ENCODE peak calls at places on chromosomes 3 and 15, in six cellular contexts. N is hepatocyte, T is aorta, V is thoracic aorta, S is IMR-90, Y is A549. H is an unnamed sample.

GRCh38 chr3:65597225-65597951 is 441.3 kb downstream of the MAGI1 start:
- DNase-seq in N (peak; percentile 42), T (peak; percentile 75), V (no peak), S (peak; percentile 54), Y (no peak), H (peak; percentile 71)

GRCh38 chr3:126758019-126758418 is 54.0 kb downstream of the CHCHD6 start:
- DNase-seq in N (no peak), T (no peak), V (no peak), S (no peak), Y (no peak), H (no peak)

GRCh38 chr3:189144645-189145044 is 27.1 kb upstream of the TPRG1 start:
- DNase-seq in N (peak; percentile 31), T (no peak), V (no peak), S (peak; percentile 23), Y (no peak), H (no peak)

GRCh38 chr3:49636883-49637609 is 37.1 kb upstream of the APEH start:
- DNase-seq in N (no peak), T (no peak), V (no peak), S (no peak), Y (no peak), H (no peak)

GRCh38 chr15:65375871-65376552 is 1.8 kb downstream of the IGDCC3 start:
- DNase-seq in N (no peak), T (peak; percentile 32), V (no peak), S (no peak), Y (no peak), H (no peak)

GRCh38 chr15:100596792-100597191 is 5.2 kb downstream of the LINS1 start:
- DNase-seq in N (no peak), T (peak; percentile 63), V (peak; percentile 2), S (no peak), Y (no peak), H (no peak)

GRCh38 chr3:123448503-123449091 is at the start of gene ADCY5:
- DNase-seq in N (peak; percentile 44), T (peak; percentile 79), V (no peak), S (no peak), Y (no peak), H (no peak)

GRCh38 chr3:158532099-158532734 is 38.8 kb upstream of the MLF1 start:
- DNase-seq in N (peak; percentile 33), T (no peak), V (no peak), S (peak; percentile 70), Y (peak; percentile 23), H (no peak)

GRCh38 chr15:59701880-59702279 is 12.8 kb upstream of the BNIP2 start:
- DNase-seq in N (no peak), T (no peak), V (no peak), S (no peak), Y (no peak), H (no peak)

GRCh38 chr3:167148121-167148520 is 232.0 kb downstream of the ZBBX start:
- DNase-seq in N (no peak), T (no peak), V (no peak), S (no peak), Y (no peak), H (no peak)

GRCh38 chr15:86743283-86743903 is 663.7 kb downstream of the AGBL1 start:
- DNase-seq in N (peak; percentile 73), T (no peak), V (no peak), S (no peak), Y (peak; percentile 10), H (peak; percentile 66)

GRCh38 chr15:101244039-101244781 is 7.6 kb downstream of the CHSY1 start:
- DNase-seq in N (no peak), T (no peak), V (no peak), S (peak; percentile 60), Y (no peak), H (no peak)

GRCh38 chr3:50172615-50173220 is 17.6 kb downstream of the SEMA3F start:
- DNase-seq in N (no peak), T (no peak), V (no peak), S (no peak), Y (no peak), H (no peak)

GRCh38 chr15:64791401-64791800 is 16.0 kb upstream of the RBPMS2 start:
- DNase-seq in N (no peak), T (no peak), V (no peak), S (no peak), Y (no peak), H (no peak)

GRCh38 chr3:153595186-153595815 is 433.3 kb downstream of the RAP2B start:
- DNase-seq in N (peak; percentile 43), T (no peak), V (no peak), S (peak; percentile 50), Y (peak; percentile 6), H (peak; percentile 25)

GRCh38 chr15:66965201-66965900 is 100.1 kb upstream of the SMAD3 start:
- DNase-seq in N (no peak), T (no peak), V (no peak), S (no peak), Y (no peak), H (no peak)

GRCh38 chr3:126353694-126354321 is 3.4 kb downstream of the KLF15 start:
- DNase-seq in N (no peak), T (peak; percentile 62), V (no peak), S (no peak), Y (no peak), H (no peak)

GRCh38 chr3:158731525-158731924 is 732 bp downstream of the RARRES1 start:
- DNase-seq in N (no peak), T (no peak), V (no peak), S (no peak), Y (no peak), H (no peak)

GRCh38 chr3:51681453-51681852 is 10.4 kb downstream of the TEX264 start:
- DNase-seq in N (no peak), T (no peak), V (no peak), S (peak; percentile 8), Y (no peak), H (no peak)

DNA sequence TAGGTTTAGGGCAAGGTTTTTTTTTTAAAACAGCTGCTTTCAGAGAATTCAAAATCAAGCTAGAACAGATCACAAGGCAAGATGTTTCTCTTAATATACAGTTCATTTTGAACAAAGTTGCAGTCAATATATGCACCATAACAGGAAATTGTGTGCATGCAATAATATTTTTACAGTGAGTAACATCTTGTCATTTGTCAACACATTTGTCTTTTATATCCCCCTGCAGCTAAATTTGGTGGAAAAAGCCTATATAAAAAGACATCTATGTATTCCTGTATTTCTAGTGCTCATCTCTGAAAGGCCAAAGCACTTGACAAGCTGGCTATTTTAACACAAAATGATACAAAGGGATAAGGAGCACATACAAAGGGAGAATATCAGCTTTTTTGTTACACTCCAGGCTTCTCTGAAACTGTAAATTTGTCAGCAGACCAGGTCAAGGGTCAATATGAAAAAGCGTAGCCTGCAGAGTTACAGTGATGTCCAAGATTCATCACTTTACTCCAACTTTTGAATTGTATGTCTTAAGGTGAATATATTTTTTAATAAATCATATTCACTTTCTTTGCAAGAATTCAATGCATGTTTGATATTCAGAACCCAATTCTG is 146.4 kb upstream of the DPH6 start:
- DNase-seq in N (no peak), T (no peak), V (no peak), S (no peak), Y (no peak), H (no peak)
- H3K4me1 ChIP-seq in N (peaks cover 27% of the 10 kb centered on the region), T (no peaks in the 10 kb centered on the region), V (peaks cover 37% of the 10 kb centered on the region), S (peaks cover 11% of the 10 kb centered on the region), Y (peaks cover 13% of the 10 kb centered on the region), H (no peaks in the 10 kb centered on the region)

DNA sequence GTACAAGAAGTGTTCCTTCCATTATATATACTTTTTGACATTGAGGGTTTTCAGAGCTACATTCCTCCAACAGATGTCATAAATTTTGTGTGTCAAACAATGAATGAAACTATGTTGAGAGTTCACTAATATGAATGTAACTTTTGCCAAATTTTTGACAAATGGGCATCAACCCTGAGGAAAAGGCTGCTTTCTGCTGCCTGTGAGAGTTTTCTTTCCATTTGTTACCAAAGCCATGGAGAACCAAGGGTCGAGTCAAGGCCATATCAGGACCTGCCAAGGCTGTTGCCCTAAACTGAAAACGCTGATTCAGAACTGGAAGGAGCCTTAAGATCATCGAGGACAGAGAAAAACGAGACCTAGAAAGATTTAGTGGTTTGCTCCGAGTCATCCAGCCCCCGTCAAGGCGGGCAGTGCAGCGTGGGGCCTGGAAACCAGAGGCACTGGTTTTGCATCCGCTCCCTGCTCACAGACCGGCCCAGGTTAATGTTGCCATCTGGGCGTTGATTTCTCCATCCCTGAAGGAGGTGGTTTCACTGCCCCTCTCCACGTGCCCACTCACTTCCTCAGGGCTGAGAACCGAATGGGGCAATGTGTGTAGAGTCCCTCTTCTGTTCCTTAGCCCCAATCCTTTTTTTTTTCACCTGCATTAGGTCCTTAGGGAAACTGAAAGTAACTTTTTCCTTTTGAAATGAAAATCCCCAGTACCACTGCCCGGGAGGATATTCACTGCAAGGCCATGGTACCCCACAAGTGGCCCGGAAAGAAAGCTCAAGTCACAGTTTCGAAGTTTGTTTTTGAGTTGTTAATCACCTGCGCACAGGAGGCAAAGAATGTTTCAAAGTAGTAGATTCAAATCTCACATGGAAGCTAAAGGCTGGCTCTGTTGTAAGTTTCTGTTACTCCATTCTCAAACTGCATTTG is 32.8 kb downstream of the TPM1 start:
- DNase-seq in N (no peak), T (no peak), V (no peak), S (peak; percentile 46), Y (no peak), H (no peak)
- H3K4me3 ChIP-seq in N (no peak overlapping the region), T (no peak overlapping the region), V (peak overlapping the region; percentile 52), S (no peak overlapping the region), Y (no peak overlapping the region), H (no peak overlapping the region)

DNA sequence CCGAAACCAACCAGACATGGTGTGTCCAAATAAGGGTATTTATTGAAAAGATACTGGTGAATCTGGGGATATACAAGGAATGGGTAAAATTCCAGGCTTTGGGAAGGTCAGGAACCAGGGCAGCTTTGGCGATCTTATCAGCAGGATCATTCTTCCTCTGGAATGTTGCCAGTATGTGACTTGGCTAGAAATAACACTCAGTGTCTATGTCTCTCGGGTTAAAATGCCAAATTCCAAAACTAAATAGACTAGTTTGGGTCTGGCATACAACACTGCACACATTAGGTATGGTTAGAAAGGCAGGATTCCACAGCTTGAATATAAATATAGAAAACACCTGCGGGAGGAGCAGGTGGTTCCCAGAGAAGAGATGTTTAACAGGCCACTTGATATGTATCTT is 220.2 kb upstream of the CD96 start:
- DNase-seq in N (no peak), T (no peak), V (no peak), S (no peak), Y (no peak), H (no peak)
- H3K27ac ChIP-seq in N (no peak overlapping the region), T (no peak overlapping the region), V (no peak overlapping the region), S (no peak overlapping the region), Y (no peak overlapping the region), H (no peak overlapping the region)

GRCh38 chr3:60555704-60556340 is 695.4 kb downstream of the FHIT start:
- DNase-seq in N (no peak), T (no peak), V (no peak), S (peak; percentile 74), Y (no peak), H (peak; percentile 52)

GRCh38 chr3:60551455-60552209 is 699.6 kb downstream of the FHIT start:
- DNase-seq in N (no peak), T (no peak), V (no peak), S (no peak), Y (no peak), H (no peak)

GRCh38 chr3:60557122-60557521 is 694.1 kb downstream of the FHIT start:
- DNase-seq in N (no peak), T (no peak), V (no peak), S (no peak), Y (no peak), H (no peak)

GRCh38 chr3:60553144-60553543 is 698.1 kb downstream of the FHIT start:
- DNase-seq in N (no peak), T (no peak), V (no peak), S (no peak), Y (no peak), H (no peak)

DNA sequence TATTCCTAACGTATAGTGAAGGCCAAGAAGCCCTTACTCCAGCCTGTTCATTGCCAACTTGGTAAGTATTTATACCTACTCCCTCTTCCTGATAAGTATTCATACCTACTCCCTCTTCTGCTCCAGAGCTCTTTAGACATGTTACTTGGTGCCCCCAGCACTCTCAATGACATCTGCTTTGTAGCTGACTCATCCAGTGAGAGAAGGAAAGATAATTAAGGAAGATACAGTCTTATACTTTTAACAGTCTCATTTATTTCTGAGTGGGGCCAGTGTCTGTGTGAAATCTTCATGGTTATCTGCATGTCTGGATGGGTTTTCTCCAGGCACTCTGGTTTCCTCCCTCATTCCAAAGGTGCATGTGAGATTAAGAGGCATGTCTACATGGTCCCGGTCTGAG is 698.7 kb downstream of the FHIT start:
- DNase-seq in N (no peak), T (no peak), V (no peak), S (peak; percentile 21), Y (no peak), H (no peak)
- H3K4me1 ChIP-seq in N (no peaks in the 10 kb centered on the region), T (no peaks in the 10 kb centered on the region), V (no peaks in the 10 kb centered on the region), S (peaks cover 5% of the 10 kb centered on the region), Y (no peaks in the 10 kb centered on the region), H (no peaks in the 10 kb centered on the region)